ENCODE peak calls at places on chromosomes 1 and 21, in seven cellular contexts. One of them, this sample, is unnamed.

GRCh38 chr1:226813671-226814591 is 56.5 kb upstream of the PSEN2 start:
- DNase-seq in right lobe of liver: no peak
- DNase-seq in body of pancreas: no peak
- DNase-seq in uterus: no peak
- DNase-seq in heart left ventricle: no peak
- DNase-seq in H54: no peak
- DNase-seq in Peyer's patch: no peak
- DNase-seq in this sample: no peak

GRCh38 chr21:14215971-14216621 is at the start of gene RBM11:
- DNase-seq in right lobe of liver: peak; percentile 54
- DNase-seq in body of pancreas: peak; percentile 83
- DNase-seq in uterus: peak; percentile 75
- DNase-seq in heart left ventricle: peak; percentile 76
- DNase-seq in H54: no peak
- DNase-seq in Peyer's patch: peak; percentile 82
- DNase-seq in this sample: peak; percentile 91

GRCh38 chr1:30872948-30873263 is 35.7 kb downstream of the SDC3 start:
- DNase-seq in right lobe of liver: no peak
- DNase-seq in body of pancreas: no peak
- DNase-seq in uterus: no peak
- DNase-seq in heart left ventricle: peak; percentile 10
- DNase-seq in H54: no peak
- DNase-seq in Peyer's patch: no peak
- DNase-seq in this sample: no peak

GRCh38 chr1:73887412-73887811 is 310.6 kb downstream of the LRRIQ3 start:
- DNase-seq in right lobe of liver: no peak
- DNase-seq in body of pancreas: no peak
- DNase-seq in uterus: no peak
- DNase-seq in heart left ventricle: no peak
- DNase-seq in H54: no peak
- DNase-seq in Peyer's patch: no peak
- DNase-seq in this sample: no peak

GRCh38 chr1:64077281-64077940 is 126.0 kb upstream of the UBE2U start:
- DNase-seq in right lobe of liver: no peak
- DNase-seq in body of pancreas: no peak
- DNase-seq in uterus: no peak
- DNase-seq in heart left ventricle: no peak
- DNase-seq in H54: no peak
- DNase-seq in Peyer's patch: no peak
- DNase-seq in this sample: no peak

GRCh38 chr1:43372172-43372571 is 4.4 kb upstream of the ELOVL1 start:
- DNase-seq in right lobe of liver: no peak
- DNase-seq in body of pancreas: no peak
- DNase-seq in uterus: no peak
- DNase-seq in heart left ventricle: no peak
- DNase-seq in H54: no peak
- DNase-seq in Peyer's patch: no peak
- DNase-seq in this sample: no peak

GRCh38 chr1:33886452-33886851 is 22.6 kb downstream of the HMGB4 start:
- DNase-seq in right lobe of liver: no peak
- DNase-seq in body of pancreas: no peak
- DNase-seq in uterus: no peak
- DNase-seq in heart left ventricle: no peak
- DNase-seq in H54: no peak
- DNase-seq in Peyer's patch: no peak
- DNase-seq in this sample: no peak

GRCh38 chr1:43304287-43304615 is 3.5 kb downstream of the TIE1 start:
- DNase-seq in right lobe of liver: no peak
- DNase-seq in body of pancreas: no peak
- DNase-seq in uterus: no peak
- DNase-seq in heart left ventricle: no peak
- DNase-seq in H54: no peak
- DNase-seq in Peyer's patch: no peak
- DNase-seq in this sample: no peak

GRCh38 chr1:98385691-98386090 is 275.8 kb upstream of the SNX7 start:
- DNase-seq in right lobe of liver: no peak
- DNase-seq in body of pancreas: no peak
- DNase-seq in uterus: no peak
- DNase-seq in heart left ventricle: no peak
- DNase-seq in H54: no peak
- DNase-seq in Peyer's patch: no peak
- DNase-seq in this sample: no peak

DNA sequence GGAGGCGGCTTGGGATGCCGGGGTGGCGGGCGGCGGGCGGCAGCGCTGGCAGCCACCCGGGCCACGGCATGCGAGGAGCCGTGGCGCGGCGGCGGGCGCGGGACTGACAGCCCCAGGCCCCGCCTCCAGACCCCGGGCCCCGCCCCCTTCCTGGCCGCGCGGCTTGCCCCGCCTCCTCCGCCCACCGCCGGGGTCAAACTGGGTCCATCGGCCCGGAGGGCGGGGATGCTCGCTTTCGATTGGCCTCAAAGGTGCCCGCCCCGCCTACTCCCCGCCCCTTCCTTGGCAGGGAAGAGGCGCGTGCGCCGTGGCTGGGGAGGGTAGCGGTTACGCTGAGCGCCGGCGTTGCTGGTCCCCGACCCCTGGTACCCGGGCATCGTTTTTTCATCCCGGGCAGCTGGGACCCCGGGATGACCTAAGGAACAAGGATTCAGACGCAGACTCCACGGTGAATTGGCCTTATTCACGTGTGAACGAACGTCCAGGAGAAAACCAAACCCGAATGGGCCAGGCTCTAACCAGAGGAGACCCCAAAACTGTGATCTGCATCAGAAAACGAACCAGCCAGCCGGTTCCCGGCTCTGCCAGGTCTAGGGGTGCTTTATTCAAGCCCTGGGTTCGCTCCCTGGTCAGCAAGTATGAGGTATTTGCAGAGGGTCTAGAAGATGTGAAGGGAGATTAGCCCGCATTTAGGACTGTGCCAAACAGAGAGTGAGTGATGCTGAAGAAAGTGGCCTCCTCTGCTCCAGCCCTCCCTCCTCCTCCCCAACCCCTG is 117.2 kb upstream of the GUCA2B start:
- DNase-seq in right lobe of liver: peak; percentile 98
- DNase-seq in body of pancreas: peak; percentile 98
- DNase-seq in uterus: peak; percentile 96
- DNase-seq in heart left ventricle: peak; percentile 99
- DNase-seq in H54: peak; percentile 98
- DNase-seq in Peyer's patch: peak; percentile 98
- DNase-seq in this sample: peak; percentile 94
- TF ChIP-seq POLR2A in right lobe of liver: peak; percentile 42
- TF ChIP-seq POLR2A in body of pancreas: peak; percentile 36
- TF ChIP-seq POLR2A in uterus: peak; percentile 14
- TF ChIP-seq POLR2A in heart left ventricle: peak; percentile 37
- TF ChIP-seq POLR2A in H54: peak; percentile 80
- TF ChIP-seq POLR2A in Peyer's patch: no peak
- TF ChIP-seq POLR2A in this sample: no peak

GRCh38 chr1:89065077-89065868 is at the start of gene GBP1:
- DNase-seq in right lobe of liver: no peak
- DNase-seq in body of pancreas: no peak
- DNase-seq in uterus: peak; percentile 66
- DNase-seq in heart left ventricle: no peak
- DNase-seq in H54: no peak
- DNase-seq in Peyer's patch: no peak
- DNase-seq in this sample: no peak
- TF ChIP-seq POLR2A in right lobe of liver: peak; percentile 94
- TF ChIP-seq POLR2A in body of pancreas: peak; percentile 31
- TF ChIP-seq POLR2A in uterus: peak; percentile 77
- TF ChIP-seq POLR2A in heart left ventricle: peak; percentile 34
- TF ChIP-seq POLR2A in H54: no peak
- TF ChIP-seq POLR2A in Peyer's patch: peak; percentile 43
- TF ChIP-seq POLR2A in this sample: no peak

GRCh38 chr1:9537863-9538668 is 1.2 kb upstream of the SLC25A33 start:
- DNase-seq in right lobe of liver: no peak
- DNase-seq in body of pancreas: peak; percentile 79
- DNase-seq in uterus: no peak
- DNase-seq in heart left ventricle: no peak
- DNase-seq in H54: no peak
- DNase-seq in Peyer's patch: no peak
- DNase-seq in this sample: no peak

GRCh38 chr1:9538669-9539164 is 548 bp upstream of the SLC25A33 start:
- DNase-seq in right lobe of liver: peak; percentile 35
- DNase-seq in body of pancreas: peak; percentile 24
- DNase-seq in uterus: peak; percentile 40
- DNase-seq in heart left ventricle: no peak
- DNase-seq in H54: no peak
- DNase-seq in Peyer's patch: no peak
- DNase-seq in this sample: no peak

GRCh38 chr1:9539829-9540550 is 725 bp downstream of the SLC25A33 start:
- DNase-seq in right lobe of liver: peak; percentile 58
- DNase-seq in body of pancreas: peak; percentile 55
- DNase-seq in uterus: peak; percentile 39
- DNase-seq in heart left ventricle: peak; percentile 79
- DNase-seq in H54: peak; percentile 58
- DNase-seq in Peyer's patch: peak; percentile 43
- DNase-seq in this sample: peak; percentile 66

GRCh38 chr1:9536301-9536700 is 3.0 kb upstream of the SLC25A33 start:
- DNase-seq in right lobe of liver: no peak
- DNase-seq in body of pancreas: no peak
- DNase-seq in uterus: no peak
- DNase-seq in heart left ventricle: no peak
- DNase-seq in H54: no peak
- DNase-seq in Peyer's patch: no peak
- DNase-seq in this sample: no peak

DNA sequence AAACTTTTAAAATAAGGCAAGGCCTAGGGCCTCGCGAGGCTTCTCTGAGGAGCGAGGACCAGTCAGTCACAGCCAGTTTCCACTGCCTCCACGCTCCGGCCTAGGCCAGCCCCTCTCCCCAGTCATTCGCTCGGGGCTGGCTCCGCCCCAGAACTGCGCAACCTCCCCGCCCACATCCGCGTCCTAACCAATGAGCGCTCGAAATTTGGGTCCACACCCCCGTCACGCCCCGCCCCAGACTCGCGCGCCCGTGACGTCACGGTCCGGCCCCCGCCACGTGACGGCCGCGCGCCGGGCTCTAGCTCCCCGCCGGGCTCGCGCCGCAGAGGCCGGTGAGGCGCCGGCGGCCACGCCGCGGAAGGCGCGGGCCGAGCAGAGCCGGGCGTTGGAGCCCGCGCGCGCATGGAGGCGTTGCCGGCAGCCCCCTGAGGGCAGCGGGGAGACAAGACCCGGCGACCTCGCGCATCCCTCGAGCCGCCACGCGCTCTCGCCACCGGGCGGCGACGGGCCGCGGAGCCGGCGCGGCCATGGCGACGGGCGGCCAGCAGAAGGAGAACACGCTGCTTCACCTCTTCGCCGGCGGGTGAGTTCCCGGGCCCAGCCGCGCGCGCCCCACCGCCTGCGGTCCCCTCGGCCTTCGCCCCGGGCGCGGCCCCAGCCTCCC is at the start of gene SLC25A33:
- DNase-seq in right lobe of liver: peak; percentile 98
- DNase-seq in body of pancreas: peak; percentile 97
- DNase-seq in uterus: peak; percentile 97
- DNase-seq in heart left ventricle: peak; percentile 99
- DNase-seq in H54: peak; percentile 91
- DNase-seq in Peyer's patch: peak; percentile 98
- DNase-seq in this sample: peak; percentile 96
- TF ChIP-seq POLR2A in right lobe of liver: peak; percentile 100
- TF ChIP-seq POLR2A in body of pancreas: peak; percentile 43
- TF ChIP-seq POLR2A in uterus: peak; percentile 98
- TF ChIP-seq POLR2A in heart left ventricle: peak; percentile 84
- TF ChIP-seq POLR2A in H54: peak; percentile 84
- TF ChIP-seq POLR2A in Peyer's patch: peak; percentile 55
- TF ChIP-seq POLR2A in this sample: peak; percentile 94

GRCh38 chr1:20507248-20507563 is 745 bp downstream of the MUL1 start:
- DNase-seq in right lobe of liver: no peak
- DNase-seq in body of pancreas: no peak
- DNase-seq in uterus: no peak
- DNase-seq in heart left ventricle: no peak
- DNase-seq in H54: no peak
- DNase-seq in Peyer's patch: no peak
- DNase-seq in this sample: peak; percentile 56

GRCh38 chr1:20511518-20512428 is 3.8 kb upstream of the MUL1 start:
- DNase-seq in right lobe of liver: no peak
- DNase-seq in body of pancreas: no peak
- DNase-seq in uterus: no peak
- DNase-seq in heart left ventricle: no peak
- DNase-seq in H54: no peak
- DNase-seq in Peyer's patch: no peak
- DNase-seq in this sample: no peak

GRCh38 chr1:20505488-20505887 is 2.5 kb downstream of the MUL1 start:
- DNase-seq in right lobe of liver: no peak
- DNase-seq in body of pancreas: no peak
- DNase-seq in uterus: no peak
- DNase-seq in heart left ventricle: no peak
- DNase-seq in H54: no peak
- DNase-seq in Peyer's patch: no peak
- DNase-seq in this sample: no peak

GRCh38 chr1:20508411-20508771 is 440 bp upstream of the MUL1 start:
- DNase-seq in right lobe of liver: no peak
- DNase-seq in body of pancreas: no peak
- DNase-seq in uterus: no peak
- DNase-seq in heart left ventricle: no peak
- DNase-seq in H54: no peak
- DNase-seq in Peyer's patch: no peak
- DNase-seq in this sample: no peak

GRCh38 chr1:20507564-20508410 is at the start of gene MUL1:
- DNase-seq in right lobe of liver: peak; percentile 93
- DNase-seq in body of pancreas: peak; percentile 92
- DNase-seq in uterus: peak; percentile 95
- DNase-seq in heart left ventricle: peak; percentile 97
- DNase-seq in H54: peak; percentile 74
- DNase-seq in Peyer's patch: peak; percentile 94
- DNase-seq in this sample: peak; percentile 96
- TF ChIP-seq POLR2A in right lobe of liver: peak; percentile 68
- TF ChIP-seq POLR2A in body of pancreas: peak; percentile 79
- TF ChIP-seq POLR2A in uterus: no peak
- TF ChIP-seq POLR2A in heart left ventricle: peak; percentile 77
- TF ChIP-seq POLR2A in H54: peak; percentile 12
- TF ChIP-seq POLR2A in Peyer's patch: peak; percentile 72
- TF ChIP-seq POLR2A in this sample: peak; percentile 76